ENCODE peak calls at places on chromosome 12, in four cellular contexts. J, M, C and X are unnamed samples. For H3K9me3, the result is how much of the 10 kb centered on the place peaks cover.

GRCh38 chr12:19978193-19978592 is 390.1 kb upstream of the PDE3A start:
- DNase-seq in J (no peak), M (no peak), C (no peak), X (no peak)

GRCh38 chr12:47733142-47733541 is 7.9 kb upstream of the ENDOU start:
- DNase-seq in J (no peak), M (no peak), C (no peak), X (no peak)

GRCh38 chr12:31406345-31406744 is 80.4 kb upstream of the SINHCAF start:
- DNase-seq in J (no peak), M (no peak), C (no peak), X (no peak)

GRCh38 chr12:108143144-108143543 is 14.1 kb downstream of the WSCD2 start:
- DNase-seq in J (no peak), M (no peak), C (no peak), X (no peak)

GRCh38 chr12:52837781-52838736 is 3.9 kb upstream of the KRT79 start:
- DNase-seq in J (no peak), M (no peak), C (no peak), X (no peak)

GRCh38 chr12:69651922-69652321 is 41.2 kb upstream of the LRRC10 start:
- DNase-seq in J (no peak), M (no peak), C (no peak), X (no peak)

GRCh38 chr12:104702565-104703139 is 245.9 kb downstream of the CHST11 start:
- DNase-seq in J (peak), M (peak), C (no peak), X (peak)

GRCh38 chr12:46439793-46440511 is 67.4 kb upstream of the SLC38A2 start:
- DNase-seq in J (no peak), M (no peak), C (no peak), X (no peak)

GRCh38 chr12:6996040-6996441 is 22.2 kb downstream of the LPCAT3 start:
- DNase-seq in J (no peak), M (peak), C (no peak), X (no peak)

GRCh38 chr12:67208326-67209067 is 60.7 kb upstream of the CAND1 start:
- DNase-seq in J (no peak), M (no peak), C (no peak), X (peak)

GRCh38 chr12:89319111-89319510 is 33.2 kb downstream of the DUSP6 start:
- DNase-seq in J (no peak), M (peak), C (peak), X (no peak)

GRCh38 chr12:50530532-50530931 is 25.7 kb downstream of the DIP2B start:
- DNase-seq in J (no peak), M (no peak), C (no peak), X (no peak)

GRCh38 chr12:106118-106561 is 39.6 kb downstream of the IQSEC3 start:
- DNase-seq in J (no peak), M (no peak), C (no peak), X (peak)

GRCh38 chr12:103529306-103529705 is 33.5 kb upstream of the C12orf42 start:
- DNase-seq in J (no peak), M (no peak), C (no peak), X (no peak)

GRCh38 chr12:92629349-92630065 is 73.3 kb upstream of the PLEKHG7 start:
- DNase-seq in J (no peak), M (no peak), C (no peak), X (no peak)

GRCh38 chr12:78696267-78696666 is 168.3 kb upstream of the SYT1 start:
- DNase-seq in J (no peak), M (no peak), C (no peak), X (no peak)

GRCh38 chr12:88420460-88420859 is 159.8 kb downstream of the KITLG start:
- DNase-seq in J (no peak), M (no peak), C (no peak), X (no peak)

GRCh38 chr12:105888696-105889095 is 250.1 kb downstream of the NUAK1 start:
- DNase-seq in J (no peak), M (no peak), C (no peak), X (no peak)

GRCh38 chr12:121718653-121719239 is 6.2 kb downstream of the TMEM120B start:
- DNase-seq in J (no peak), M (peak), C (no peak), X (no peak)

GRCh38 chr12:56119361-56119796 is 1.3 kb downstream of the ZC3H10 start:
- DNase-seq in J (peak), M (peak), C (peak), X (peak)

GRCh38 chr12:81167694-81168093 is 89.8 kb downstream of the ACSS3 start:
- DNase-seq in J (no peak), M (no peak), C (no peak), X (no peak)

GRCh38 chr12:85016423-85016822 is 19.7 kb downstream of the TSPAN19 start:
- DNase-seq in J (no peak), M (no peak), C (no peak), X (no peak)

GRCh38 chr12:47100146-47100545 is 20.4 kb upstream of the AMIGO2 start:
- DNase-seq in J (no peak), M (no peak), C (no peak), X (no peak)

GRCh38 chr12:51863363-51863920 is 14.9 kb upstream of the FIGNL2 start:
- DNase-seq in J (no peak), M (no peak), C (no peak), X (no peak)

GRCh38 chr12:92769124-92769901 is 66.5 kb downstream of the PLEKHG7 start:
- DNase-seq in J (no peak), M (no peak), C (no peak), X (no peak)

GRCh38 chr12:122669397-122670070 is 33.6 kb downstream of the HCAR2 start:
- DNase-seq in J (no peak), M (no peak), C (no peak), X (no peak)

GRCh38 chr12:100793182-100793581 is 1.4 kb upstream of the ANO4 start:
- DNase-seq in J (no peak), M (no peak), C (no peak), X (no peak)

GRCh38 chr12:109987615-109988014 is 8.6 kb downstream of the GIT2 start:
- DNase-seq in J (no peak), M (no peak), C (no peak), X (no peak)

GRCh38 chr12:49367381-49368239 is at the start of gene SPATS2:
- DNase-seq in J (peak), M (peak), C (no peak), X (peak)

GRCh38 chr12:104906695-104907094 is 51.4 kb downstream of the SLC41A2 start:
- DNase-seq in J (no peak), M (no peak), C (no peak), X (no peak)

GRCh38 chr12:34373926-34374325 is 351.6 kb downstream of the ALG10 start:
- DNase-seq in J (no peak), M (no peak), C (no peak), X (no peak)

GRCh38 chr12:34371050-34371449 is 348.8 kb downstream of the ALG10 start:
- DNase-seq in J (no peak), M (no peak), C (no peak), X (no peak)

GRCh38 chr12:34372003-34372402 is 349.7 kb downstream of the ALG10 start:
- DNase-seq in J (no peak), M (no peak), C (no peak), X (no peak)

GRCh38 chr12:34363050-34363673 is 340.9 kb downstream of the ALG10 start:
- DNase-seq in J (no peak), M (no peak), C (no peak), X (no peak)

GRCh38 chr12:34368079-34368478 is 345.8 kb downstream of the ALG10 start:
- DNase-seq in J (no peak), M (no peak), C (no peak), X (no peak)
- H3K9me3 ChIP-seq in J (under half), M (under half), C (under half), X (half or more)

DNA sequence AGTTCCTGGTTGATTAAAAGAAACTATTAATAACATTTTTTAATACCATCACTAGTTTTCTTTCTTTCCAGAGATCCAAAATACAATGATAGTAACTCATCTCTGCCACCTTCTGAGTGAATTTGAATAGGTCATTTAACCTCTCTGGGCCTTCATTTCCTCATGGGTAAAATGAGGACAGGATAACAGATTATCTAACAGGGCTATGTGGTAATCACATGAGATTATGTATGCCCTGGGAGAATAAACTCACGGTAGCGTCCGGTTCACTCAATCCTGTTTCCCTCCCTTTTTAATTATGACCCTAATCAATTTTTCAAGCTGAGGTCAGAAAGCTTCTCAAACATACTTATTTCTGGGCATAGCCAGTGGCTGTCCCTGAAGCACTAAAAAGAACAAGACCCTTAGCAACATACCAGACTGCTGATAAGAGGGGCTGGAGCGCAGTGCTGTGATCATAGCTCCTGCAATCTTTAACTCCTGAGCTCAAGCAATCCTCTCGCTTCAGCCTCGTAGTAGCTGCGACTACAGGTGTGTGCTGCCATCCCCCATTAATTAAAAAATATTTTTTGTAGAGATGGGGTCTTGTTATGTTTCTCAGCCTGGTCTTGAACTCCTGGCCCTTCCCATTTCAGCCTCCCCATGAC is 24.2 kb downstream of the ATXN2 start:
- DNase-seq in J (no peak), M (no peak), C (no peak), X (no peak)
- TF ChIP-seq CTCF in J (no peak), M (no peak), C (no peak), X (no peak)

GRCh38 chr12:58557156-58557555 is 363.1 kb downstream of the LRIG3 start:
- DNase-seq in J (no peak), M (no peak), C (no peak), X (no peak)
- H3K27ac ChIP-seq in J (no peak), M (no peak), C (no peak), X (no peak)

DNA sequence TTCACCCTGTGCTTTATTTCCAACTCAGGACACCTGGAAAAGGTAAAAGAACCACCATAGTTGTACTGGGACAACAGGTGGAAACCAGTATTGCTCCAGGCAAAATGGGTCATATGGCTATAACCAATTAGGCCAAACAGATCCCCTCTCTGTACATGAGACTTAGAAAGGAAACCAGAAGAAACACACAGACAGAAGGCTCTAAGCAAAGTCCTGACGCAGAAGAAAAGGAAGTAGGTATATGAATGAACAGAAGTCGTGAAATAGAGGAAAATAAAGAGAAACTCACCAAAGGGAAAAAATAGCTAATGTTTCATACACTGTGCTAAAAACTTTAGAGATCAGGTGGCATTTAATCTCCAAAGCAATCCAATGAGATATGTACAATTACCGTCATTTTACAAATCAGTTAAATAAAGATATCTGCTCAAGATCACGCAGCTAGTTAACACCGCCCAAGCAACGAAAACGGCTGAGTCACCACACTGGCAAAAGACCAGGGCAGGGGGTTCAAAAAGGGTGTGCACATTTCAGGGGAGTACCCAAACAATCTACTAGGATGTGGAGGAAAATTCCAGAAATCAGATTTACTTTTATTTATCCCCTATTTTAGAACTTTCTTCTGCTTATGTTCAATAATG is 82.3 kb downstream of the ITPR2 start:
- DNase-seq in J (no peak), M (no peak), C (no peak), X (no peak)
- H3K9me3 ChIP-seq in J (under half), M (under half), C (under half), X (under half)

DNA sequence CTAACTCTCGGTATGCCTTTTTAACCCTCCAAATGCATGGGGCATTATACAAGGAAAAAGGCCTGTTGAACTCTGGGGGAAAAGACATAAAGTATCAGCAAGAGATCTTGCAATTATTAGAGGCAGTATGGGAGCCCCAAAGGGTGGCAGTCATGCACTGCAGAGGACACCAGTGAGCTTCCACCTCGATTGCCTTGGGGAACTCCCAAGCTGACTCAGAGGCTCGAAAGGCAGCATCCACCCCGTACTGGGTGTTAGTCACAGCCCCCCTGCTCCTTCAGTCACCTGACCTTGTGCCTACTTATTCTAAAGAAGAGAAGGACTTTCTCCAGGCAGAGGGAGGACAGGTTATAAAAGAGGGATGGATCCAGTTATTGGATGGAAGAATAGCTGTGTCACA is 781.4 kb upstream of the TMEM132C start:
- DNase-seq in J (no peak), M (no peak), C (no peak), X (no peak)
- TF ChIP-seq CTCF in J (no peak), M (no peak), C (no peak), X (no peak)

DNA sequence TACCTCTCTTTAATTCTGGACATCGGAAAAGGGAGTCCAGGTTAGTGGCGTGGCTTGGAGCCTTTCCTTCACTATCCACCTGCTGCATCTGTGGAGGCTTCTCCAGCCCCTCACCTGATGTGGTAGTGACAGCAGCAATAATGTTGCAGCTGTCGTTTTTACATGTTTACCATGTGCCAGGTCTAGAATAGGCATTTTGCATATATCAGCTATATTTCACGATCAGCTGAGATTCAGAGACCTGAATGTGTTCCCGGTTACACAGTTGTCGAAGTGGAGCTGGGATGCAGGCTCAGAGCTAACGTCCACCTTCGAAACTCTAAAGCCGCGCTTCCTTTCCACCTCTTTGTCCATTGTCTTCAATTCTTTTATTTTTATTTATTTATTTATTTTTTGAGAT is 91.0 kb downstream of the BORCS5 start:
- DNase-seq in J (no peak), M (no peak), C (no peak), X (no peak)
- H3K27ac ChIP-seq in J (no peak), M (no peak), C (no peak), X (no peak)